ENCODE peak calls at places on chromosome 2, in five cellular contexts. V is activated CD8-positive, alpha-beta T cell treated with anti-CD3 and anti-CD28 coated beads for 36 hours; H is HS-27A; P is RWPE1; U is Calu3. A is an unnamed sample.

GRCh38 chr2:161199885-161200284 is 39.7 kb downstream of the TANK start:
- DNase-seq in V (no peak), U (no peak), H (no peak), P (no peak), A (peak)

GRCh38 chr2:198408171-198408570 is 603.8 kb downstream of the PLCL1 start:
- DNase-seq in P (no peak), H (no peak), U (no peak), V (no peak), A (no peak)

GRCh38 chr2:12619975-12620374 is 96.8 kb upstream of the TRIB2 start:
- DNase-seq in V (peak), H (peak), P (peak), U (no peak), A (no peak)

GRCh38 chr2:136212426-136213378 is 94.8 kb upstream of the CXCR4 start:
- DNase-seq in P (no peak), U (no peak), H (no peak), V (peak), A (peak)

GRCh38 chr2:118752762-118753429 is 94.6 kb downstream of the EN1 start:
- DNase-seq in H (no peak), P (no peak), V (no peak), U (no peak), A (no peak)

GRCh38 chr2:62672601-62673000 is 32.9 kb upstream of the EHBP1 start:
- DNase-seq in H (peak), U (peak), V (no peak), P (no peak), A (no peak)

GRCh38 chr2:239226677-239227076 is 174.1 kb downstream of the HDAC4 start:
- DNase-seq in P (no peak), V (no peak), H (no peak), U (peak), A (no peak)

GRCh38 chr2:60513996-60514395 is 39.5 kb downstream of the BCL11A start:
- DNase-seq in U (no peak), H (no peak), V (no peak), P (no peak), A (no peak)

A was measured in OCI-LY7.